ENCODE peak calls at places on chromosomes 11 and 22, in nine cellular contexts. V, O, I, L, K, U, M, R and B are unnamed samples.

GRCh38 chr11:130055637-130056036 is 14.1 kb upstream of the APLP2 start:
- DNase-seq in O (peak), V (peak), M (no peak), K (peak), U (no peak), I (no peak), L (no peak), R (no peak), B (no peak)

GRCh38 chr11:126963603-126964353 is 36.8 kb downstream of the KIRREL3 start:
- DNase-seq in M (no peak), I (peak), U (peak), O (peak), L (no peak), K (no peak), V (peak), R (peak), B (no peak)

GRCh38 chr11:58006940-58007339 is 16.7 kb upstream of the OR9Q1 start:
- DNase-seq in I (no peak), R (no peak), M (no peak), K (peak), U (no peak), L (no peak), V (peak), O (no peak), B (no peak)

GRCh38 chr11:20457001-20457768 is 69.7 kb downstream of the PRMT3 start:
- DNase-seq in L (no peak), I (no peak), V (peak), K (no peak), M (no peak), O (no peak), U (no peak), R (no peak), B (no peak)

GRCh38 chr11:33040127-33040861 is 922 bp downstream of the TCP11L1 start:
- DNase-seq in M (no peak), V (peak), U (no peak), I (no peak), K (peak), R (no peak), O (no peak), L (no peak), B (no peak)

GRCh38 chr22:23035557-23036277 is 34.6 kb upstream of the GNAZ start:
- DNase-seq in L (no peak), K (no peak), O (no peak), R (no peak), M (no peak), V (no peak), U (no peak), I (no peak), B (no peak)

GRCh38 chr22:28923826-28924732 is 40.7 kb downstream of the ZNRF3 start:
- DNase-seq in V (no peak), K (no peak), R (peak), M (no peak), O (no peak), L (no peak), U (peak), I (peak), B (no peak)

GRCh38 chr22:50027639-50028537 is 15.3 kb upstream of the IL17REL start:
- DNase-seq in I (no peak), L (no peak), K (no peak), U (peak), M (peak), V (no peak), R (peak), O (no peak), B (no peak)

GRCh38 chr11:134358165-134358852 is 26.5 kb downstream of the GLB1L2 start:
- DNase-seq in I (no peak), O (no peak), K (no peak), M (peak), V (no peak), L (no peak), R (no peak), U (no peak), B (no peak)

GRCh38 chr22:35783943-35784614 is 66.4 kb downstream of the APOL5 start:
- DNase-seq in K (no peak), O (peak), L (no peak), I (no peak), R (no peak), U (no peak), M (no peak), V (peak), B (no peak)

GRCh38 chr11:32448232-32448631 is 12.9 kb upstream of the WT1 start:
- DNase-seq in I (no peak), R (no peak), M (no peak), K (peak), L (peak), O (no peak), V (peak), U (no peak), B (no peak)

GRCh38 chr22:28934026-28934425 is 50.7 kb downstream of the ZNRF3 start:
- DNase-seq in U (no peak), O (no peak), L (no peak), V (no peak), R (no peak), K (no peak), I (no peak), M (no peak), B (no peak)

GRCh38 chr11:11661356-11662040 is 39.7 kb upstream of the GALNT18 start:
- DNase-seq in V (no peak), U (no peak), I (no peak), R (no peak), M (no peak), K (no peak), L (no peak), O (no peak), B (peak)

GRCh38 chr11:65502852-65503603 is 4.2 kb downstream of the MALAT1 start:
- DNase-seq in V (peak), O (peak), U (no peak), K (peak), M (peak), I (no peak), R (no peak), L (no peak), B (no peak)

GRCh38 chr11:42205518-42205917 is 746.1 kb upstream of the LRRC4C start:
- DNase-seq in L (no peak), I (no peak), V (no peak), U (no peak), O (no peak), M (no peak), K (no peak), R (no peak), B (no peak)

GRCh38 chr22:22180738-22181514 is 63.7 kb upstream of the VPREB1 start:
- DNase-seq in O (no peak), V (no peak), M (no peak), L (no peak), K (no peak), R (no peak), I (no peak), U (no peak), B (no peak)

GRCh38 chr11:17719940-17720795 is 797 bp downstream of the MYOD1 start:
- DNase-seq in I (no peak), M (no peak), L (peak), K (peak), V (peak), R (no peak), O (no peak), U (no peak), B (peak)

GRCh38 chr22:48424201-48424627 is 1403.5 kb downstream of the BRD1 start:
- DNase-seq in K (no peak), M (no peak), R (no peak), I (no peak), V (no peak), U (no peak), O (no peak), L (no peak), B (no peak)

GRCh38 chr22:30079952-30080533 is at the start of gene HORMAD2:
- DNase-seq in R (no peak), I (peak), O (peak), L (peak), V (peak), K (peak), U (peak), M (no peak), B (peak)

GRCh38 chr11:4085575-4085974 is 9.0 kb upstream of the RRM1 start:
- DNase-seq in R (no peak), I (no peak), M (no peak), K (no peak), O (no peak), V (no peak), L (no peak), U (no peak), B (no peak)

GRCh38 chr11:16352707-16353106 is 3.6 kb downstream of the SOX6 start:
- DNase-seq in R (no peak), I (no peak), O (no peak), M (no peak), K (no peak), V (no peak), U (no peak), L (no peak), B (no peak)

GRCh38 chr11:113603277-113604059 is 102.6 kb downstream of the TMPRSS5 start:
- DNase-seq in R (no peak), I (peak), K (no peak), O (peak), L (no peak), M (no peak), U (no peak), V (no peak), B (no peak)

DNA sequence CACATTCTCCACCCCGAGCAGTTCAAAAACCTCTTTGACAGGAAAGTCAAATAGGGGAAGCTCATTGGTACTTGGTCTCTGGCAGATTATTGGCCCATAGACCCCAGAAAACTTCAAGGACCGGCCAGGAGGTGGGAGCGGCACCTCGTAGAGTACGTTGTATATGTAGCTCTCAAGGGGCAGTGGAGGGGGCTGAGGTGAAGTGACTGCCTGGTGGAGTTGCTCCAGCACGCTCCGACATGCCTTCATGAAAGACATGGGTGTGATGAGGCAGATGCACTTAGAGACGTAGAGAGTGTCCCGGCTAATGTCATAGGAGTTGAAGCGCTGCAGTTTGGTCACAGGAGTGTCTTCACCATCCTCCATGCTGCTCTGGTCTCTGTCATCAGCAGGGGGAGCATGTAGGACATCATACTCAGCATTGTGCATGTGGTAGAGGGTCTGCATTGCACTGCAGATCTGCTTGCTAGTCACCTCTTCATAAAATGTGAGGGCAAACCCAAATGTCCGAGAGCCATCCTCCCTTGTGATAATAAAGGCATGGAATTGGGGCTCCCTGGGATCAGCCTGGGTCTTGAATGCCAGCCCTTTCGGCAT is 61.3 kb downstream of the DENND5A start:
- DNase-seq in L (peak), I (no peak), K (no peak), R (no peak), V (no peak), U (no peak), O (no peak), M (no peak), B (no peak)
- TF ChIP-seq CTCF in L (peak), I (no peak), K (peak), R (no peak), V (no peak), U (no peak), O (no peak), M (no peak), B (no peak)

GRCh38 chr11:132161538-132161937 is 791.1 kb downstream of the NTM start:
- DNase-seq in L (no peak), M (no peak), K (no peak), I (no peak), R (no peak), V (no peak), U (no peak), O (no peak), B (no peak)

GRCh38 chr11:132158696-132159095 is 788.3 kb downstream of the NTM start:
- DNase-seq in U (no peak), V (peak), I (peak), O (peak), K (no peak), M (no peak), R (no peak), L (no peak), B (no peak)

GRCh38 chr11:132158091-132158490 is 787.7 kb downstream of the NTM start:
- DNase-seq in M (no peak), U (no peak), K (peak), V (peak), L (peak), O (no peak), R (no peak), I (no peak), B (no peak)
- TF ChIP-seq CTCF in M (no peak), U (no peak), K (peak), V (peak), L (peak), O (peak), R (no peak), I (peak), B (no peak)

GRCh38 chr22:44957267-44957905 is 52.4 kb downstream of the PHF21B start:
- DNase-seq in R (no peak), K (no peak), L (peak), U (no peak), I (no peak), O (no peak), V (no peak), M (no peak), B (peak)
- TF ChIP-seq CTCF in R (no peak), K (no peak), L (peak), U (no peak), I (peak), O (peak), V (no peak), M (no peak), B (peak)

GRCh38 chr22:39932918-39933649 is 27.1 kb upstream of the TMA7B start:
- DNase-seq in O (peak), V (peak), U (peak), M (no peak), K (peak), L (peak), R (peak), I (no peak), B (peak)
- TF ChIP-seq CTCF in O (peak), V (peak), U (peak), M (no peak), K (peak), L (peak), R (peak), I (peak), B (peak)

DNA sequence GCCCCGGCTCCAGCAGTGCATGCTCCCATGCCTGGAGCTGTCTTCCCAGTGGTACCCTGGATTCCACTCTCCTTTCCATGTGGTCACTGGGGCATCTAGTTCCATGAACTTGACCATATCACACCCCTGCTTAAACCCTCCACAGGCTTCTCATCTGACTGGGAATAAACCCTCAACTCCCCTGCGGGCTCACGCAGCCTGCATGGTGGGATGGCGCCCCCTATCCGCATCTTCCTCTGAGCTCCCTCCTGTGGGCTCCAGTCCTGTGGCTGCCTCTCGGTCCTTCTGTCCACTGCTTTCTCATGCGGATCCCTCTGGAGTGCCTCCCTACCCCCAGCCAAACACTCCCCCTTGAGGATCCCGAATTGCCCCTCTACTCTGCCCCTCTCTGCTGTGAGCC is 41.4 kb upstream of the TTLL12 start:
- DNase-seq in O (peak), V (peak), I (no peak), U (peak), L (peak), K (peak), M (no peak), R (peak), B (peak)
- TF ChIP-seq CTCF in O (peak), V (peak), I (peak), U (no peak), L (peak), K (peak), M (no peak), R (peak), B (peak)

GRCh38 chr22:37965940-37966664 is 12.6 kb downstream of the POLR2F start:
- DNase-seq in O (peak), R (no peak), U (no peak), I (peak), M (no peak), L (peak), V (peak), K (no peak), B (no peak)
- TF ChIP-seq CTCF in O (no peak), R (no peak), U (no peak), I (no peak), M (no peak), L (no peak), V (no peak), K (no peak), B (no peak)

GRCh38 chr11:44327730-44328691 is 18.1 kb upstream of the ALX4 start:
- DNase-seq in U (no peak), L (no peak), M (no peak), I (no peak), O (no peak), K (no peak), R (no peak), V (no peak), B (no peak)
- TF ChIP-seq CTCF in U (no peak), L (peak), M (no peak), I (peak), O (peak), K (peak), R (no peak), V (no peak), B (no peak)

GRCh38 chr22:18999416-18999815 is 63.3 kb upstream of the PRODH start:
- DNase-seq in I (no peak), M (no peak), K (no peak), V (no peak), U (no peak), O (no peak), R (no peak), L (no peak), B (no peak)
- TF ChIP-seq CTCF in I (no peak), M (no peak), K (no peak), V (no peak), U (no peak), O (no peak), R (no peak), L (no peak), B (no peak)

GRCh38 chr11:6719588-6719987 is 36.4 kb upstream of the MRPL17 start:
- DNase-seq in O (no peak), M (no peak), U (no peak), K (no peak), L (no peak), V (peak), R (no peak), I (no peak), B (no peak)

GRCh38 chr11:6721343-6721742 is 38.2 kb upstream of the MRPL17 start:
- DNase-seq in U (no peak), R (no peak), L (no peak), M (no peak), K (no peak), I (no peak), V (no peak), O (no peak), B (no peak)

GRCh38 chr11:6727971-6728890 is 43.5 kb downstream of the OR2AG2 start:
- DNase-seq in R (no peak), O (no peak), I (no peak), K (no peak), V (no peak), M (no peak), U (no peak), L (no peak), B (no peak)

GRCh38 chr11:6725386-6725896 is 42.3 kb upstream of the MRPL17 start:
- DNase-seq in M (no peak), R (no peak), U (no peak), L (no peak), I (no peak), K (no peak), V (no peak), O (no peak), B (no peak)

GRCh38 chr11:6724013-6724412 is 40.9 kb upstream of the MRPL17 start:
- DNase-seq in I (no peak), U (no peak), V (no peak), K (no peak), L (no peak), R (no peak), M (no peak), O (no peak), B (no peak)
- TF ChIP-seq CTCF in I (no peak), U (no peak), V (no peak), K (no peak), L (no peak), R (no peak), M (no peak), O (no peak), B (no peak)

GRCh38 chr11:81495699-81496292 is 1237.9 kb downstream of the FAM181B start:
- DNase-seq in R (no peak), M (no peak), I (no peak), U (no peak), O (no peak), V (no peak), K (no peak), L (no peak), B (no peak)

GRCh38 chr11:81494431-81494830 is 1239.2 kb downstream of the FAM181B start:
- DNase-seq in O (no peak), U (no peak), R (no peak), L (no peak), V (no peak), M (no peak), I (no peak), K (no peak), B (no peak)

GRCh38 chr11:81496566-81496965 is 1237.1 kb downstream of the FAM181B start:
- DNase-seq in O (no peak), U (no peak), M (no peak), L (no peak), R (no peak), I (no peak), V (no peak), K (no peak), B (no peak)

GRCh38 chr11:81492923-81493445 is 1240.7 kb downstream of the FAM181B start:
- DNase-seq in L (no peak), M (no peak), V (no peak), K (no peak), I (no peak), O (no peak), R (no peak), U (no peak), B (no peak)

DNA sequence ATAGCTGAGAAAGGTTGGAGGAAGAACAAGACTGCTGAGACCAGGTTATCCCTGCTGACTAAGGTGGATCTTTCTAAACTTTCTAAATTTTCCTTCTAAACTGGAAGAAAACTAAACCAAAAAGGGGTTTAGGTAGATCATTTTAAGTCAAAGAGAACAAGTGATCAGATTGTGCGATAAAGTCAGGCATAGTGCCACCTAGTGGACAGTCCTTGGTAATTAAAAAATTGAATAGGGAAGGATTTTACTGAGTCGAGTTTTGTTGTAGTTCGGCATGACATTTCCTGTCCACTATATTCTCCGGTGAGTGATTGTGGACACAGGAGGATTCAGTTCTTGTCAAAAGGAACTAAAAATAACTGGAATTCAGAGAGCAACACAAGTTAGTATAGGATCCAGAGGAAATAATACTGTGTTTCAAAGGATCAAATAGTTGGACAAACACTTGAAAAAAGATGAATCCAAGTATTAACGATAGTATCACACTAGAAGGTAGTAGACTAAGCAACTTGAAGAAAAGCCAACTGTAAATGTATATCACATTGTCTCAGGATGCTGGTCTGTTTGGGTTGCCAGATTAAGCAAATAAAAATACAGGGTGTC is 1236.4 kb downstream of the FAM181B start:
- DNase-seq in R (peak), U (no peak), I (no peak), V (peak), K (peak), L (peak), O (peak), M (no peak), B (no peak)
- TF ChIP-seq CTCF in R (no peak), U (peak), I (peak), V (peak), K (peak), L (peak), O (peak), M (no peak), B (peak)